ENCODE peak calls at places on chromosomes 6 and 20, in seven cellular contexts. Z is HCT116, S is pancreas, F is Caco-2, I is stomach, X is sigmoid colon, P is lower lobe of right lung. K is an unnamed sample.

GRCh38 chr6:13830803-13831202 is 16.4 kb upstream of the MCUR1 start:
- DNase-seq in I (no peak), Z (no peak), P (no peak), F (no peak), S (no peak), X (no peak), K (no peak)

GRCh38 chr6:5395719-5396118 is 134.4 kb downstream of the FARS2 start:
- DNase-seq in P (no peak), I (no peak), F (no peak), S (no peak), X (no peak), Z (no peak), K (no peak)

GRCh38 chr6:68108243-68108835 is 526.7 kb upstream of the ADGRB3 start:
- DNase-seq in P (no peak), S (no peak), F (no peak), X (no peak), Z (no peak), I (no peak), K (no peak)

GRCh38 chr6:28254340-28254618 is 2.2 kb upstream of the ZKSCAN4 start:
- DNase-seq in F (no peak), S (no peak), I (no peak), X (no peak), P (no peak), Z (no peak), K (no peak)

GRCh38 chr6:145290122-145290521 is 445.2 kb downstream of the EPM2A start:
- DNase-seq in S (no peak), F (no peak), P (no peak), I (no peak), X (no peak), Z (no peak), K (no peak)

GRCh38 chr20:22438926-22439325 is 145.4 kb downstream of the FOXA2 start:
- DNase-seq in Z (peak; percentile 4), I (no peak), S (no peak), X (no peak), P (no peak), F (peak; percentile 15), K (no peak)

GRCh38 chr20:23078351-23078993 is 7.7 kb downstream of the CD93 start:
- DNase-seq in F (no peak), I (no peak), Z (no peak), S (no peak), P (no peak), X (peak; percentile 56), K (no peak)

GRCh38 chr6:109527989-109528388 is 45.0 kb upstream of the ZBTB24 start:
- DNase-seq in P (no peak), Z (peak; percentile 21), S (no peak), I (no peak), X (no peak), F (peak; percentile 34), K (no peak)

GRCh38 chr20:35568645-35569044 is 26.8 kb downstream of the ERGIC3 start:
- DNase-seq in X (no peak), P (no peak), F (peak; percentile 80), Z (peak; percentile 16), I (no peak), S (peak; percentile 35), K (peak; percentile 66)

GRCh38 chr6:29631209-29631810 is 1.7 kb downstream of the GABBR1 start:
- DNase-seq in I (no peak), X (no peak), F (no peak), P (no peak), Z (no peak), S (no peak), K (no peak)

GRCh38 chr6:5116243-5116991 is 31.3 kb downstream of the PPP1R3G start:
- DNase-seq in Z (no peak), X (no peak), P (no peak), I (no peak), S (no peak), F (no peak), K (no peak)

GRCh38 chr20:2814587-2815051 is at the start of gene C20orf141:
- DNase-seq in F (no peak), S (no peak), Z (no peak), X (no peak), P (no peak), I (no peak), K (peak; percentile 93)

GRCh38 chr20:57523782-57524181 is 1.2 kb downstream of the CTCFL start:
- DNase-seq in Z (no peak), P (no peak), F (no peak), I (no peak), S (no peak), X (no peak), K (no peak)

GRCh38 chr6:149228276-149228962 is 89.1 kb upstream of the TAB2 start:
- DNase-seq in F (no peak), Z (no peak), P (no peak), X (no peak), I (no peak), S (no peak), K (no peak)

GRCh38 chr6:125325586-125325985 is 23.8 kb upstream of the HDDC2 start:
- DNase-seq in F (no peak), Z (no peak), S (no peak), X (no peak), I (no peak), P (no peak), K (no peak)

GRCh38 chr20:39398656-39399055 is 436.5 kb downstream of the DHX35 start:
- DNase-seq in Z (no peak), P (no peak), X (no peak), S (no peak), I (no peak), F (peak; percentile 24), K (no peak)

GRCh38 chr6:24513602-24514001 is 18.8 kb downstream of the ALDH5A1 start:
- DNase-seq in I (no peak), Z (no peak), P (no peak), F (peak; percentile 8), S (no peak), X (no peak), K (no peak)

GRCh38 chr6:153790048-153790447 is 249.0 kb upstream of the OPRM1 start:
- DNase-seq in P (no peak), Z (peak; percentile 19), S (no peak), I (no peak), F (no peak), X (no peak), K (no peak)

GRCh38 chr20:62238569-62239277 is 402 bp downstream of the OSBPL2 start:
- DNase-seq in P (peak; percentile 63), Z (no peak), F (peak; percentile 65), S (no peak), X (no peak), I (peak; percentile 41), K (no peak)

GRCh38 chr6:44542401-44543116 is 155.1 kb downstream of the CDC5L start:
- DNase-seq in S (no peak), X (no peak), F (no peak), P (no peak), Z (no peak), I (no peak), K (peak; percentile 20)

DNA sequence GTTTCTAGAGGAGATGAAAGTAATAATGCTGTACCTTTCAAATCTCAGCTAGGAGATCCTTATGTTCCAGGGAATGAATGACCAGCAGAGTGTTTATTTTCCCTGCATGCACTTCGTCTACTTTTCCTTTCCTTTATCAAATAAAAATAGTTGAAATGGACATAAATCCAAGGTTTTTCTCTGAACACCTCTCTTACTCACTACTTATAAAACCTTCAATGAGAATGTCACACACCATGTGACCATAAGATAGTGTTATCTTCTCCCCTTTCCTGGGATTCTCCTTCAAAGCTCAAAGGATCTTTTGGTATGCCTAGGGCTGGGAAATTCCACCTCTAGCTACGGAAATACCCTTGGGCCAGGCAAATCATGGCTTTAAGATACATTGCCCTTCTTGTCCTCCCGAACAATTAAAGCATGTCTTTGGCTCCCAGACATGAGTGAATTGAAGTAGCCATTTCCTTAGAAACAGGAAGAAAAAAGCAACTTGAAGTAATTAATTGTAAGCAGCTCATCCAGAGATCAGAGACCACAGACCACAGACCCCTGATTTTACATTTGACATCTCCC is 3.9 kb downstream of the PLCB4 start:
- DNase-seq in X (no peak), P (no peak), Z (no peak), I (no peak), S (no peak), F (no peak), K (no peak)
- H3K4me1 ChIP-seq in X (peaks cover 18% of the 10 kb centered on the region), P (no peaks in the 10 kb centered on the region), Z (peaks cover 13% of the 10 kb centered on the region), I (peaks cover 70% of the 10 kb centered on the region), S (no peaks in the 10 kb centered on the region), F (peaks cover 21% of the 10 kb centered on the region), K (peaks cover 28% of the 10 kb centered on the region)

DNA sequence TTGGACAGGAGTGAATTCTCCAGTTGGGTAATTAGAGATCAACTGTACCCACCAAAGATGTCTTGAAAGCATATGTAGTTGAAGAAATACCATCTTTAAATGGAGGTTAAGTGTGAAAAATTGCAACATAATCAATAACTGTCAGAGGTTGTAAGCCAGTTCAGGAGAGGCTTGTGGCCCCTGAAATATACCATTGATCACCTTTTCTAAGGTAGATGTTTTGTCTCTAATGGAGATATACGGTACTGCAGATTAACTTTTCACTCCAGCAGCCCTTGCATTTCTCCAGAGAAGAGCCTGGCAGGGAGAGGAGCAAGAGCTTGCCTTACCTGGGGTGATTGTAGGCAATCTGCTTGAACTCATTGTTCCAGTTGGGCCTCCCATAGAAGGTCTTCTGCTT is 48.8 kb downstream of the NOX3 start:
- DNase-seq in S (no peak), X (no peak), F (no peak), Z (no peak), I (no peak), P (no peak), K (no peak)
- H3K4me1 ChIP-seq in S (no peaks in the 10 kb centered on the region), X (no peaks in the 10 kb centered on the region), F (no peaks in the 10 kb centered on the region), Z (no peaks in the 10 kb centered on the region), I (no peaks in the 10 kb centered on the region), P (no peaks in the 10 kb centered on the region), K (no peaks in the 10 kb centered on the region)

DNA sequence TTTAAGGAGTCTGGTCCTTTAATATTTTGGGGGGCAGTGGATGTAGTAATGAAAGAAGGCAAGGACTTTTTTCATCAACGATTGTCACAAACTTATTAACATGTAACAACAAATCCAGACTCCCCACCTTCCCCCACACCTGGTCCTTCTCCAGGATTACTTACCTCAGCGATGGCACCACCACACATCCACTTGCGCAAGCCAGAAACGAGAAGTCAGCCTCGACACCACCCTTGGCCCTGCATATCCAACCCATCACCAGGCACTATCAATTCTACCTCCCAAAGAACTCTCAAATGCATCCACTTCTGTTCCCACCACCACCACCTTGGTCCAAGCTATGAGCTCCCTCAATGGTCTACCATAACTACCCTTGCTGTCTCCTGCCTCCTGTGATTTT is 6.6 kb downstream of the EZR start:
- DNase-seq in P (no peak), X (no peak), S (no peak), I (peak; percentile 25), Z (no peak), F (no peak), K (no peak)
- H3K4me1 ChIP-seq in P (peaks cover 86% of the 10 kb centered on the region), X (peaks cover 36% of the 10 kb centered on the region), S (peaks cover 55% of the 10 kb centered on the region), I (peaks cover 97% of the 10 kb centered on the region), Z (peaks cover 90% of the 10 kb centered on the region), F (peaks cover 78% of the 10 kb centered on the region), K (peaks cover 83% of the 10 kb centered on the region)

DNA sequence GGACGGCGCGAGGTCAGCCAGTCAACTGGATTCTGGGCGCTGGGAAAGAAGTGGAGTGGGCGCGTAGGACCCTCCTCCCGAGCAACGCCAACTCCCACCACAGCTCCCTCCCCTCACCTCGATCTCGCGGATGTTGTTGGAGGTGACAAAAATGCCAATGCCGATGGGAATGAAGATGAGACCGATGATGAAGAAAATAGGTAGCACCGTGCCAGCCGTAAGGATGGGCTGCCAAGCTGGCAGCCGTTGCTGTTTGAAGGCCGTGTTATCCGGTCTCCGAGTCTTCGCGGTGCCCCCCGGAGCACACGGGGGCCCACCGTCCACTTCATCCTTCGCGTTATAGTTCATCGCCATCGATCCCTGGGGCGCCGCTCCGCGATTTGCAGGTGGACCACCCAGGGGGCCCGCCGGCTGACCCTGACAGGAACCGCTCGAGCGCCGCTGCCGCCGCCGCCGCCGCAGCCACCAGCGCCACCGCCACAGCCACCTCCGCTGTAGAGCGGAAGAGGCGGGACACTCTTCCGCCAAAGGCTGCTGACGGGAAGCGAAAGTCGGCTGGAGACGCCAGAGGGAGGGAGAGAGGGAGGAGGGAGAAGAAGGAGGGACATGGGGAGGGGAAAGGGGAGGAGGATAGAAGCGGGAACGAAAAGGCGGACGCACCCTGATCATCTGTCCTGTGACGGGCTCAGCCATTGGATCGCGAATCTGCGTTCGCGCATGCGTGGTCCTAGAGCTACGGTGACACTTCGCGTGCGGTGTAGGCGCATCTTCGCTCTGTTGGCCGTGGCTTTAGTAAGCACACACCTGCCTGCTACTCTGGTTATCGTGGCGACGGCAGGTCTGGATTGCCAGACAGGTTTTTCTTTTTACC is at the start of gene TMEM30A:
- DNase-seq in P (peak; percentile 98), X (peak; percentile 99), Z (peak; percentile 98), F (peak; percentile 97), S (peak; percentile 97), I (peak; percentile 96), K (peak; percentile 97)
- H3K4me1 ChIP-seq in P (peaks cover 44% of the 10 kb centered on the region), X (peaks cover 59% of the 10 kb centered on the region), Z (peaks cover 19% of the 10 kb centered on the region), F (peaks cover 13% of the 10 kb centered on the region), S (peaks cover 10% of the 10 kb centered on the region), I (peaks cover 55% of the 10 kb centered on the region), K (peaks cover 54% of the 10 kb centered on the region)